ENCODE peak calls at places on chromosome 18, in six cellular contexts. C is M059J, H is posterior cingulate gyrus, G is pulmonary artery endothelial cell, R is endothelial cell, W is foreskin keratinocyte. L is an unnamed sample.

GRCh38 chr18:31526374-31526773 is 28.4 kb downstream of the DSG2 start:
- DNase-seq in C (no peak), H (no peak), G (no peak), R (no peak), W (no peak), L (no peak)

GRCh38 chr18:48676756-48677368 is 138.0 kb downstream of the CTIF start:
- DNase-seq in C (peak; percentile 56), H (peak; percentile 95), G (no peak), R (peak; percentile 87), W (no peak), L (peak; percentile 34)

GRCh38 chr18:24657461-24657860 is 197.0 kb downstream of the HRH4 start:
- DNase-seq in C (no peak), H (no peak), G (no peak), R (peak; percentile 27), W (no peak), L (no peak)

GRCh38 chr18:56001576-56001975 is 413.6 kb upstream of the TCF4 start:
- DNase-seq in C (peak; percentile 20), H (no peak), G (no peak), R (no peak), W (no peak), L (peak; percentile 4)

GRCh38 chr18:74996055-74996454 is 212.9 kb downstream of the PTGR3 start:
- DNase-seq in C (no peak), H (no peak), G (no peak), R (no peak), W (peak; percentile 36), L (no peak)

GRCh38 chr18:46831434-46831833 is 74.6 kb upstream of the ST8SIA5 start:
- DNase-seq in C (no peak), H (no peak), G (no peak), R (no peak), W (no peak), L (no peak)

GRCh38 chr18:34783485-34783884 is 73.4 kb downstream of the DTNA start:
- DNase-seq in C (no peak), H (no peak), G (no peak), R (no peak), W (no peak), L (no peak)

GRCh38 chr18:60936101-60936500 is 397.1 kb upstream of the CDH20 start:
- DNase-seq in C (no peak), H (no peak), G (peak; percentile 54), R (no peak), W (no peak), L (no peak)

GRCh38 chr18:62954341-62954740 is 239.0 kb downstream of the PHLPP1 start:
- DNase-seq in C (no peak), H (no peak), G (no peak), R (no peak), W (no peak), L (no peak)

GRCh38 chr18:8890957-8891464 is 185.7 kb downstream of the MTCL1 start:
- DNase-seq in C (peak; percentile 99), H (no peak), G (peak; percentile 22), R (no peak), W (peak; percentile 98), L (no peak)

GRCh38 chr18:55110436-55110835 is 151.2 kb upstream of the CCDC68 start:
- DNase-seq in C (peak; percentile 34), H (no peak), G (peak; percentile 66), R (no peak), W (no peak), L (no peak)

GRCh38 chr18:58616446-58616845 is 12.4 kb downstream of the ALPK2 start:
- DNase-seq in C (no peak), H (no peak), G (no peak), R (no peak), W (no peak), L (no peak)

GRCh38 chr18:75211721-75212625 is 1.4 kb downstream of the TSHZ1 start:
- DNase-seq in C (peak; percentile 43), H (no peak), G (no peak), R (peak; percentile 49), W (no peak), L (no peak)

GRCh38 chr18:44733069-44733753 is 52.5 kb downstream of the SETBP1 start:
- DNase-seq in C (peak; percentile 94), H (no peak), G (no peak), R (no peak), W (peak; percentile 92), L (no peak)

GRCh38 chr18:62183578-62184195 is 3.2 kb downstream of the PIGN start:
- DNase-seq in C (peak; percentile 65), H (no peak), G (peak; percentile 29), R (peak; percentile 38), W (no peak), L (peak; percentile 4)

GRCh38 chr18:45277870-45278269 is 337.4 kb upstream of the SLC14A2 start:
- DNase-seq in C (no peak), H (no peak), G (no peak), R (no peak), W (no peak), L (no peak)

GRCh38 chr18:12048827-12049175 is 44.8 kb upstream of the ANKRD62 start:
- DNase-seq in C (peak; percentile 71), H (no peak), G (no peak), R (no peak), W (peak; percentile 50), L (no peak)

GRCh38 chr18:3620146-3621119 is 170.5 kb downstream of the TGIF1 start:
- DNase-seq in C (no peak), H (peak; percentile 34), G (no peak), R (no peak), W (no peak), L (no peak)

GRCh38 chr18:63395503-63395902 is 26.8 kb downstream of the VPS4B start:
- DNase-seq in C (no peak), H (no peak), G (no peak), R (no peak), W (no peak), L (no peak)

GRCh38 chr18:58102875-58103274 is 58.8 kb downstream of the NEDD4L start:
- DNase-seq in C (no peak), H (no peak), G (no peak), R (no peak), W (no peak), L (no peak)

GRCh38 chr18:40555914-40556313 is 1399.1 kb upstream of the PIK3C3 start:
- DNase-seq in C (peak; percentile 42), H (no peak), G (no peak), R (no peak), W (no peak), L (no peak)

GRCh38 chr18:1048048-1048447 is 143.4 kb downstream of the ADCYAP1 start:
- DNase-seq in C (peak; percentile 87), H (no peak), G (no peak), R (no peak), W (no peak), L (no peak)

GRCh38 chr18:79405019-79405780 is 9.5 kb downstream of the NFATC1 start:
- DNase-seq in C (no peak), H (peak; percentile 75), G (no peak), R (no peak), W (no peak), L (no peak)

GRCh38 chr18:8705280-8705940 is at the start of gene MTCL1:
- DNase-seq in C (peak; percentile 62), H (peak; percentile 90), G (no peak), R (peak; percentile 39), W (no peak), L (peak; percentile 41)

L was measured in T47D.